ENCODE peak calls at places on chromosomes 11 and 22, in four cellular contexts. One of them, this sample, is unnamed.

GRCh38 chr22:38728899-38729796 is 23.4 kb downstream of the GTPBP1 start:
- DNase-seq in H9: no peak
- DNase-seq in mesendoderm: no peak
- DNase-seq in H1: no peak
- DNase-seq in this sample: no peak

GRCh38 chr11:86176165-86176884 is 68.2 kb upstream of the EED start:
- DNase-seq in H9: no peak
- DNase-seq in mesendoderm: no peak
- DNase-seq in H1: no peak
- DNase-seq in this sample: peak

GRCh38 chr22:48197189-48197690 is 1434.8 kb downstream of the TBC1D22A start:
- DNase-seq in H1: no peak
- DNase-seq in H9: no peak
- DNase-seq in mesendoderm: no peak
- DNase-seq in this sample: no peak

GRCh38 chr11:96167787-96168186 is 175.2 kb downstream of the MAML2 start:
- DNase-seq in H1: no peak
- DNase-seq in H9: no peak
- DNase-seq in mesendoderm: peak
- DNase-seq in this sample: no peak

GRCh38 chr11:64131657-64132387 is 34.1 kb downstream of the MACROD1 start:
- DNase-seq in H9: no peak
- DNase-seq in H1: no peak
- DNase-seq in mesendoderm: peak
- DNase-seq in this sample: no peak

GRCh38 chr11:442611-443081 is 835 bp upstream of the ANO9 start:
- DNase-seq in H1: no peak
- DNase-seq in mesendoderm: no peak
- DNase-seq in H9: no peak
- DNase-seq in this sample: no peak

GRCh38 chr11:134575504-134576230 is 163.6 kb upstream of the B3GAT1 start:
- DNase-seq in H9: no peak
- DNase-seq in mesendoderm: no peak
- DNase-seq in H1: peak
- DNase-seq in this sample: no peak

GRCh38 chr11:87819141-87819540 is 356.1 kb downstream of the RAB38 start:
- DNase-seq in H1: no peak
- DNase-seq in H9: no peak
- DNase-seq in mesendoderm: no peak
- DNase-seq in this sample: no peak

GRCh38 chr22:46357711-46358505 is 22.4 kb downstream of the TRMU start:
- DNase-seq in mesendoderm: no peak
- DNase-seq in H9: no peak
- DNase-seq in H1: no peak
- DNase-seq in this sample: no peak

GRCh38 chr11:12418019-12418611 is 40.7 kb downstream of the PARVA start:
- DNase-seq in mesendoderm: peak
- DNase-seq in H1: no peak
- DNase-seq in H9: no peak
- DNase-seq in this sample: peak
- H4K8ac ChIP-seq in mesendoderm: no peak
- H4K8ac ChIP-seq in H1: peak
- H4K8ac ChIP-seq in H9: no peak
- H4K8ac ChIP-seq in this sample: no peak

GRCh38 chr11:121161349-121161917 is 60.4 kb downstream of the TECTA start:
- DNase-seq in H9: no peak
- DNase-seq in mesendoderm: no peak
- DNase-seq in H1: no peak
- DNase-seq in this sample: no peak

GRCh38 chr11:121159721-121160120 is 58.7 kb downstream of the TECTA start:
- DNase-seq in H1: no peak
- DNase-seq in mesendoderm: no peak
- DNase-seq in H9: no peak
- DNase-seq in this sample: no peak

GRCh38 chr11:121163658-121164308 is 62.7 kb downstream of the TECTA start:
- DNase-seq in mesendoderm: no peak
- DNase-seq in H1: no peak
- DNase-seq in H9: no peak
- DNase-seq in this sample: no peak
- H4K5ac ChIP-seq in mesendoderm: no peak
- H4K5ac ChIP-seq in H1: no peak
- H4K5ac ChIP-seq in H9: no peak
- H4K5ac ChIP-seq in this sample: no peak

GRCh38 chr11:75472081-75472732 is 39.2 kb upstream of the KLHL35 start:
- DNase-seq in H9: no peak
- DNase-seq in mesendoderm: no peak
- DNase-seq in H1: no peak
- DNase-seq in this sample: no peak
- H4K8ac ChIP-seq in H9: no peak
- H4K8ac ChIP-seq in mesendoderm: no peak
- H4K8ac ChIP-seq in H1: no peak
- H4K8ac ChIP-seq in this sample: no peak

GRCh38 chr11:47788181-47788580 is 21.0 kb upstream of the FNBP4 start:
- DNase-seq in H1: no peak
- DNase-seq in mesendoderm: no peak
- DNase-seq in H9: no peak
- DNase-seq in this sample: peak
- H4K5ac ChIP-seq in H1: no peak
- H4K5ac ChIP-seq in mesendoderm: no peak
- H4K5ac ChIP-seq in H9: no peak
- H4K5ac ChIP-seq in this sample: no peak

GRCh38 chr22:31637375-31637937 is 24.6 kb downstream of the PISD start:
- DNase-seq in mesendoderm: no peak
- DNase-seq in H9: no peak
- DNase-seq in H1: no peak
- DNase-seq in this sample: no peak
- H4K8ac ChIP-seq in mesendoderm: no peak
- H4K8ac ChIP-seq in H9: no peak
- H4K8ac ChIP-seq in H1: no peak
- H4K8ac ChIP-seq in this sample: peak

GRCh38 chr22:49515486-49515885 is 312.2 kb downstream of the BRD1 start:
- DNase-seq in H1: no peak
- DNase-seq in mesendoderm: peak
- DNase-seq in H9: peak
- DNase-seq in this sample: no peak
- H4K5ac ChIP-seq in H1: no peak
- H4K5ac ChIP-seq in mesendoderm: no peak
- H4K5ac ChIP-seq in H9: no peak
- H4K5ac ChIP-seq in this sample: no peak

DNA sequence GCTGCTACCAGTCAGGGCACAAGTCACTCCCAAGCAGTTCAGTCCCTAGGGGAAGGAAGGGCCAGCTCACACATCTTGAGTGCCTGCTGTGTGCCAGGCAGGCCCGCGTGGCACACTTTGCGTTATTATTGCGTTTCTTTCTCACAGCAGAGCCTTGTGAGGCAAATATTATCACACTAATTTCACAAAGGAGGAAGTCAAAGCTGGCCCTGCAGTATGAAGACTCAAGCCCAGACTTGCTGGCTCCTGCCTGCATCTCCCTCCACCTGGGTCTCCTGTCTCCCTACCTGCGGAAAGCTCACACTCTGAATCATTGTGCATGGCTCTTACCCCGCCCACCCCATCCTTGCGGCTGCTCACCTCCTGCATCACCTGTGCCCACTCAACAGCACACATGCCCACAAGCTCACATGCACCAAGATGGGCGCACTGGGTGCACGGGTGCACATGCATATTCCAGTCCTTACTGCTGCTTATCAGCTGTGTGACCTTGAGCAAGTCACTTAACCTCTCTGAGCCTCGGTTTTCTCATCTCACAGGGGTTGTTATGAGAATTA is 31.7 kb upstream of the P2RY2 start:
- DNase-seq in mesendoderm: no peak
- DNase-seq in H1: no peak
- DNase-seq in H9: no peak
- DNase-seq in this sample: no peak
- H4K8ac ChIP-seq in mesendoderm: no peak
- H4K8ac ChIP-seq in H1: no peak
- H4K8ac ChIP-seq in H9: no peak
- H4K8ac ChIP-seq in this sample: no peak

GRCh38 chr11:48172818-48173609 is 43.6 kb upstream of the OR4B1 start:
- DNase-seq in mesendoderm: peak
- DNase-seq in H9: peak
- DNase-seq in H1: peak
- DNase-seq in this sample: peak
- H4K5ac ChIP-seq in mesendoderm: no peak
- H4K5ac ChIP-seq in H9: no peak
- H4K5ac ChIP-seq in H1: no peak
- H4K5ac ChIP-seq in this sample: no peak

GRCh38 chr11:7673724-7674434 is 579 bp upstream of the CYB5R2 start:
- DNase-seq in H1: peak
- DNase-seq in H9: peak
- DNase-seq in mesendoderm: peak
- DNase-seq in this sample: no peak
- H4K8ac ChIP-seq in H1: peak
- H4K8ac ChIP-seq in H9: no peak
- H4K8ac ChIP-seq in mesendoderm: no peak
- H4K8ac ChIP-seq in this sample: no peak

GRCh38 chr11:68031136-68031459 is 617 bp downstream of the NDUFS8 start:
- DNase-seq in mesendoderm: no peak
- DNase-seq in H9: no peak
- DNase-seq in H1: no peak
- DNase-seq in this sample: no peak
- H4K5ac ChIP-seq in mesendoderm: no peak
- H4K5ac ChIP-seq in H9: no peak
- H4K5ac ChIP-seq in H1: no peak
- H4K5ac ChIP-seq in this sample: peak

This sample was measured in IMR-90.